ENCODE peak calls at places on chromosomes 7 and 10, in four cellular contexts. B is H1, D is stomach, E is HCT116. P is an unnamed sample.

GRCh38 chr7:24755096-24755495 is 2.2 kb downstream of the GSDME start:
- DNase-seq in B (no peak), D (no peak), E (no peak), P (no peak)

GRCh38 chr7:150830957-150831356 is 21.4 kb upstream of the AOC1 start:
- DNase-seq in B (no peak), D (no peak), E (no peak), P (no peak)

GRCh38 chr7:127782550-127783266 is 130.7 kb downstream of the SND1 start:
- DNase-seq in B (no peak), D (no peak), E (no peak), P (no peak)

GRCh38 chr10:71837085-71837827 is 13.8 kb downstream of the PSAP start:
- DNase-seq in B (peak; percentile 55), D (no peak), E (no peak), P (no peak)

GRCh38 chr10:72794260-72794659 is 99.3 kb upstream of the OIT3 start:
- DNase-seq in B (no peak), D (no peak), E (no peak), P (no peak)

GRCh38 chr7:115133248-115133647 is 211.4 kb downstream of the MDFIC start:
- DNase-seq in B (no peak), D (no peak), E (no peak), P (no peak)

GRCh38 chr7:358352-358751 is 68.4 kb downstream of the FOXL3 start:
- DNase-seq in B (no peak), D (no peak), E (no peak), P (peak; percentile 11)

GRCh38 chr7:1928555-1929348 is 258.7 kb downstream of the ELFN1 start:
- DNase-seq in B (no peak), D (peak; percentile 92), E (no peak), P (peak; percentile 64)

GRCh38 chr10:7085913-7086589 is 324.8 kb downstream of the SFMBT2 start:
- DNase-seq in B (no peak), D (no peak), E (no peak), P (no peak)

GRCh38 chr7:23597908-23598224 is 684 bp downstream of the CCDC126 start:
- DNase-seq in B (no peak), D (no peak), E (no peak), P (no peak)

GRCh38 chr10:55500931-55501559 is 700.0 kb upstream of the PCDH15 start:
- DNase-seq in B (peak; percentile 69), D (no peak), E (no peak), P (no peak)

GRCh38 chr10:72834183-72834825 is 59.2 kb upstream of the OIT3 start:
- DNase-seq in B (no peak), D (peak; percentile 43), E (peak; percentile 48), P (no peak)

GRCh38 chr10:9219860-9220259 is 1165.4 kb downstream of the GATA3 start:
- DNase-seq in B (no peak), D (no peak), E (no peak), P (no peak)

GRCh38 chr7:156616269-156617202 is 24.0 kb upstream of the RNF32 start:
- DNase-seq in B (peak; percentile 68), D (no peak), E (no peak), P (no peak)

GRCh38 chr10:127293640-127294039 is 97.2 kb upstream of the INSYN2A start:
- DNase-seq in B (no peak), D (peak; percentile 21), E (no peak), P (no peak)

GRCh38 chr10:1978593-1978992 is 241.3 kb upstream of the ADARB2 start:
- DNase-seq in B (no peak), D (no peak), E (no peak), P (no peak)

GRCh38 chr10:45181483-45181882 is 133.9 kb downstream of the OR13A1 start:
- DNase-seq in B (no peak), D (no peak), E (no peak), P (no peak)

GRCh38 chr10:12875100-12875499 is 126.4 kb downstream of the CCDC3 start:
- DNase-seq in B (no peak), D (no peak), E (no peak), P (no peak)

GRCh38 chr7:121473645-121474300 is 77.7 kb upstream of the FAM3C start:
- DNase-seq in B (no peak), D (no peak), E (no peak), P (no peak)

GRCh38 chr10:106175760-106176377 is 988.6 kb downstream of the SORCS1 start:
- DNase-seq in B (no peak), D (no peak), E (no peak), P (no peak)

GRCh38 chr7:138285129-138285528 is 174.9 kb upstream of the TRIM24 start:
- DNase-seq in B (peak; percentile 13), D (no peak), E (no peak), P (no peak)

GRCh38 chr10:86337121-86337601 is 29.4 kb downstream of the GRID1 start:
- DNase-seq in B (no peak), D (no peak), E (no peak), P (peak; percentile 52)

DNA sequence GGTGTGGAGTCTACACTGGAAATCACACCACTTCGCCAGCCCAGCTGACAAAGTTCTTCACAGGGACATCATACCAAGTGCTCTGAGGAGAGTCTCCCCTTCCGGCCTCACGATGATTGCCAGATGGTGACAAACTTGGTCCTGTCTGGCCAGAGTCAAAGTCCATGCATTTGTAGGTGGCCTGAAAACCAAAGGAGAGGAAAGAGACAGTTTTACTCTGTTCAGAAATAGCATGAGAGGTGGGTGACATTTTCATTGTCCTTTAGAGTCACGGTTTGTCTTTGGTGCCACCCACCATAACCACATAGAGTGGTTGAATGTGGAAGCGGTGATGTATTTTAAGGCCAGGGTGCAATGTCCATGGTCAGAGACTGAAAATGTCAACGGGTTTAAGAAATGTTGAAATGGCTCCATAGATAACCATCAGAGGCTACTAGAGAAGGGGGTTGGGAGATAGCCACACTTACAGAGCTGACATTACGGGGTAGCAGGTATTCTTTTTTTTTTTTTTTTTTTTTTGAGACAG is 33.0 kb downstream of the BTBD16 start:
- DNase-seq in B (no peak), D (no peak), E (no peak), P (no peak)
- TF ChIP-seq POLR2A in B (no peak), D (no peak), E (no peak), P (no peak)

GRCh38 chr10:104318810-104319684 is 19.2 kb downstream of the ITPRIP start:
- DNase-seq in B (no peak), D (no peak), E (no peak), P (peak; percentile 79)
- TF ChIP-seq POLR2AphosphoS5 in B (no peak), D (peak; percentile 40), E (no peak), P (peak; percentile 42)

GRCh38 chr10:110508389-110508788 is 10.7 kb downstream of the DUSP5 start:
- DNase-seq in B (no peak), D (no peak), E (no peak), P (no peak)
- H3K4me1 ChIP-seq in B (no peaks in the 10 kb centered on the region), D (peaks cover 23% of the 10 kb centered on the region), E (peaks cover 19% of the 10 kb centered on the region), P (peaks cover 27% of the 10 kb centered on the region)

GRCh38 chr10:75466886-75467285 is 35.5 kb downstream of the LRMDA start:
- DNase-seq in B (no peak), D (no peak), E (no peak), P (no peak)

GRCh38 chr10:75468612-75469011 is 37.2 kb downstream of the LRMDA start:
- DNase-seq in B (no peak), D (no peak), E (no peak), P (no peak)

GRCh38 chr10:75466016-75466415 is 34.6 kb downstream of the LRMDA start:
- DNase-seq in B (no peak), D (no peak), E (no peak), P (no peak)

GRCh38 chr10:75470901-75471300 is 39.5 kb downstream of the LRMDA start:
- DNase-seq in B (no peak), D (no peak), E (no peak), P (no peak)

DNA sequence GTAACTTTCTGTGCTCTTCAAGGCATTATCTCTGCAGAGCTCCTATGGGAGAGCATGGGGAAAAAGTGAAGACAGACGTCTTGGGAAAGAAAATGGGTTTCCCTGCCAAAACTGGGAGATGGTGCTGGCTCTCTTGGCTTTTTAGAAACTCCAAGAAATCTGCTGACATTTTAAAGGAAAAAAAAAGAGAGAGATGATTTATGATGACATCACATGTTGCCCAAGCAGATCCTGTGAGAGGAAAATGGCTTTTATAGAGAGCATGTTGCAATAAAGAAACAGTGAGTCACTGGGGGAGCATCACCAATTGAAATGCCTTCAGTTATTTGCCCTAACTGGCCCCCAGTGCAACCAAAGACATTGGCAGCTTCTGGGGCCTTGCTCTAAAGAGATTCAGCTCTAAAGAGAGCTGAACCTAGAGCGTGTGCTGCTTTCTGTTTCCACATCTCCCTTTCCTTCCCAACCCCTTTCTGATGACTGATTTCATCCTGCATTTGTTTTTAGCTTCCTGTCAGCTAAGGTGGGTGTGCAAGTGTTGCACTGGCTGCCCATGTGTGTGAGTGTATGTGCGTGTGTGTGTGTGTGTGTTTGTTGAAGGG is 37.7 kb downstream of the LRMDA start:
- DNase-seq in B (no peak), D (no peak), E (no peak), P (no peak)
- TF ChIP-seq POLR2A in B (no peak), D (no peak), E (no peak), P (no peak)

GRCh38 chr10:3622845-3623621 is 162.0 kb downstream of the KLF6 start:
- DNase-seq in B (no peak), D (no peak), E (no peak), P (no peak)

GRCh38 chr10:3622427-3622826 is 162.6 kb downstream of the KLF6 start:
- DNase-seq in B (no peak), D (no peak), E (no peak), P (no peak)

GRCh38 chr10:3623746-3624145 is 161.3 kb downstream of the KLF6 start:
- DNase-seq in B (no peak), D (no peak), E (no peak), P (no peak)

GRCh38 chr10:3625959-3626751 is 158.9 kb downstream of the KLF6 start:
- DNase-seq in B (no peak), D (no peak), E (no peak), P (no peak)

GRCh38 chr10:3624367-3624766 is 160.6 kb downstream of the KLF6 start:
- DNase-seq in B (no peak), D (no peak), E (no peak), P (no peak)
- TF ChIP-seq POLR2AphosphoS5 in B (no peak), D (peak; percentile 19), E (no peak), P (no peak)

GRCh38 chr7:78968951-78969350 is 484.5 kb downstream of the MAGI2 start:
- DNase-seq in B (no peak), D (no peak), E (no peak), P (no peak)

GRCh38 chr7:78970440-78970916 is 483.0 kb downstream of the MAGI2 start:
- DNase-seq in B (no peak), D (no peak), E (no peak), P (no peak)

GRCh38 chr7:78967046-78967445 is 486.4 kb downstream of the MAGI2 start:
- DNase-seq in B (no peak), D (no peak), E (no peak), P (no peak)
- H3K4me1 ChIP-seq in B (peaks cover 2% of the 10 kb centered on the region), D (no peaks in the 10 kb centered on the region), E (no peaks in the 10 kb centered on the region), P (no peaks in the 10 kb centered on the region)